ENCODE peak calls at places on chromosome 18, in four cellular contexts. I, D, O and K are unnamed samples.

GRCh38 chr18:29588446-29589100 is 1411.6 kb upstream of the CDH2 start:
- DNase-seq in I (no peak), D (no peak), O (no peak), K (no peak)

GRCh38 chr18:73119574-73119973 is 251.8 kb upstream of the NETO1 start:
- DNase-seq in I (no peak), D (no peak), O (no peak), K (no peak)

GRCh38 chr18:46518438-46518837 is 138.6 kb downstream of the LOXHD1 start:
- DNase-seq in I (no peak), D (no peak), O (no peak), K (no peak)

GRCh38 chr18:2903006-2903405 is 56.2 kb downstream of the EMILIN2 start:
- DNase-seq in I (peak; percentile 86), D (no peak), O (no peak), K (no peak)

GRCh38 chr18:51655327-51655698 is 457.8 kb upstream of the MEX3C start:
- DNase-seq in I (no peak), D (no peak), O (no peak), K (no peak)

GRCh38 chr18:57727952-57728807 is 74.9 kb downstream of the ATP8B1 start:
- DNase-seq in I (no peak), D (no peak), O (no peak), K (no peak)

GRCh38 chr18:27202771-27203170 is 17.7 kb upstream of the CHST9 start:
- DNase-seq in I (no peak), D (no peak), O (no peak), K (no peak)

GRCh38 chr18:3889803-3890202 is 439.8 kb downstream of the TGIF1 start:
- DNase-seq in I (no peak), D (no peak), O (peak; percentile 45), K (no peak)

GRCh38 chr18:3761266-3761665 is 311.3 kb downstream of the TGIF1 start:
- DNase-seq in I (no peak), D (no peak), O (no peak), K (no peak)

GRCh38 chr18:44681039-44681595 is 429 bp downstream of the SETBP1 start:
- DNase-seq in I (no peak), D (peak; percentile 1), O (no peak), K (no peak)

GRCh38 chr18:54822872-54823845 is 5.1 kb upstream of the RAB27B start:
- DNase-seq in I (no peak), D (no peak), O (no peak), K (no peak)

GRCh38 chr18:74252032-74252380 is 39.8 kb downstream of the CYB5A start:
- DNase-seq in I (no peak), D (no peak), O (no peak), K (no peak)

GRCh38 chr18:31603335-31603734 is 11.7 kb downstream of the TTR start:
- DNase-seq in I (no peak), D (no peak), O (no peak), K (no peak)

GRCh38 chr18:64405161-64405560 is 256.3 kb upstream of the LINC00305 start:
- DNase-seq in I (no peak), D (no peak), O (no peak), K (no peak)

DNA sequence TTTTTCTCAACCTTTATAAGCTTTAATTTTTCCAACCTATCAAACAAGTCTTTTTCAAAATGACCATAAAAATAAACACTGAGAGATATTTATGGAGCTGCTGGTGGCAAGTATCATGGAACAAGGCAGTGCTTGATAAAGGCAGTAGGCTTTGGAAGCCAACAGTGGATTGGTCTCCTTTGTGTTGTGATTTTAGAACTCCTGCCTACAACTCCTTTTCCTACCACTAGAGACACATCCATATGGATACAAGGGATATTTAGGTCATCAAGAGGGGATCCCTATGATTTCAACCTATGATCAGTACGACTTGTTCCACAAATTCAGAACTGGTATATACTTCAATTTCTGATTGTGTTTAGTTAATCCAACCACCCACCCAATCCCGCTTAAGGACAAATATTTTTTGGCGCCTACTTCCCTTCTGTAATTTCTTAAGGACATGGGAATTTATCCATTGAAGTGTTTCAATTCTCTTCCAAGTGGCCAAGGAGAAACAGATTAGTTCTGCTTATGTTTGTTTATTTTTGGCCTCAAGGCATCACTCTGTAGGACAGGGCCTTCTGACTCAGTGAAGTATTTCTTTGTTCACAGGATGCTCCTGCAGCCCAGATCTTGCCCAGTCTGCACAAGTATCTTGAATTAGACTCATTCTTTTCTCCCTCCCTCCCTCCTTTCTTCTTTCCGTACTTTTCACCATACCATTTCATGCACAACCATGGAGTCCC is 2119.6 kb upstream of the PIK3C3 start:
- DNase-seq in I (no peak), D (no peak), O (no peak), K (no peak)
- TF ChIP-seq CTCF in I (no peak), D (no peak), O (no peak), K (no peak)

GRCh38 chr18:58943896-58944295 is 79.2 kb downstream of the ZNF532 start:
- DNase-seq in I (no peak), D (no peak), O (no peak), K (no peak)

GRCh38 chr18:58952303-58952702 is 87.6 kb downstream of the ZNF532 start:
- DNase-seq in I (no peak), D (no peak), O (no peak), K (no peak)

GRCh38 chr18:58942486-58942885 is 77.8 kb downstream of the ZNF532 start:
- DNase-seq in I (no peak), D (no peak), O (no peak), K (no peak)

GRCh38 chr18:58949031-58949430 is 84.4 kb downstream of the ZNF532 start:
- DNase-seq in I (no peak), D (no peak), O (no peak), K (no peak)

GRCh38 chr18:58947136-58947732 is 82.6 kb downstream of the ZNF532 start:
- DNase-seq in I (no peak), D (no peak), O (no peak), K (no peak)
- H3K27ac ChIP-seq in I (no peak overlapping the region), D (peak overlapping the region; percentile 99), O (no peak overlapping the region), K (peak overlapping the region; percentile 22)

GRCh38 chr18:63005306-63005705 is 290.0 kb downstream of the PHLPP1 start:
- DNase-seq in I (no peak), D (no peak), O (no peak), K (peak; percentile 50)
- TF ChIP-seq CTCF in I (no peak), D (no peak), O (no peak), K (no peak)

GRCh38 chr18:34773378-34773777 is 63.3 kb downstream of the DTNA start:
- DNase-seq in I (no peak), D (no peak), O (no peak), K (no peak)

GRCh38 chr18:34772887-34773286 is 62.8 kb downstream of the DTNA start:
- DNase-seq in I (no peak), D (no peak), O (no peak), K (no peak)

GRCh38 chr18:34771958-34772357 is 61.9 kb downstream of the DTNA start:
- DNase-seq in I (no peak), D (no peak), O (no peak), K (no peak)

GRCh38 chr18:34764451-34764850 is 54.4 kb downstream of the DTNA start:
- DNase-seq in I (no peak), D (no peak), O (no peak), K (no peak)

DNA sequence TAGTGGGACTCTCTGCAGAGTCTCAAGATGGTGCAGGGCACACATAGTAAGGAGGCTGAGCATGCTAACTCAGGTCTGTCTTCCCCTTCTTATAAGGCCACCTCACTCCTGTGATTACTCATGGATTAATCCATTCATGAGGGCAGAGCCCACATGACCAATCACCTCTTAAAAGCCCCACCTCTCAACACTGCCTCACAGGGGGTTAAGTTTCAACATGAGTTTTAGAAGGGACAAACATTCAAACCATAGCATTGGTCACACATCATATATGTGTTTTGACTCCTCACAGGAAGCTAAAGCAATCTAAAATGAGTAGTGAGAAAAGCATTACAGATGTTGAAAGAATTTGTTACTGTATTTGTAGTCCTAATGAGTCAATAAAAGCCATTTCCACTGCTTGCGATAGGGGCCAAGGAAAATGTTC is 57.5 kb downstream of the DTNA start:
- DNase-seq in I (no peak), D (no peak), O (no peak), K (no peak)
- H3K27ac ChIP-seq in I (no peak overlapping the region), D (no peak overlapping the region), O (no peak overlapping the region), K (no peak overlapping the region)

GRCh38 chr18:43043626-43044025 is 71.9 kb downstream of the RIT2 start:
- DNase-seq in I (no peak), D (no peak), O (no peak), K (no peak)

GRCh38 chr18:43049021-43049420 is 66.5 kb downstream of the RIT2 start:
- DNase-seq in I (no peak), D (no peak), O (no peak), K (no peak)

DNA sequence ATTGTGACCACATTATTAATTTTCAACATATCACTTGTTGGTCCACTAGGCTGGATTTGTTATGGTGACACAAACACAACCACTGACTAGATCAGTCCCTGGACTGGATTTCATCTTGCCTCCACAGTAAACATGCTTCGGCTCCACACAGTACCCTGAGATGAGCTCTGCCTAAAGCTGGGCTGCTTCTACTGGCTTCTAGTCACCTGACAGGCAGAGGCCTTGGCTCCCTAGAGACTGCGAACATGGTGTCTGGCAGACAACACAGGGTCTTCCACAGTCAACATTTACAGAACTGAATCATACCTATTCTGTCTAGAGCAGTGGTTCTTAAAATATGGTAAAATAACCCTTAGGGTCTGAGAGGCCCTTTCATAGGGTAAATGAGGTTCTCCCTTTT is 69.2 kb downstream of the RIT2 start:
- DNase-seq in I (no peak), D (no peak), O (no peak), K (no peak)
- TF ChIP-seq CTCF in I (no peak), D (no peak), O (no peak), K (no peak)

GRCh38 chr18:77161954-77162353 is 29.4 kb upstream of the MBP start:
- DNase-seq in I (no peak), D (no peak), O (no peak), K (no peak)
- H3K27ac ChIP-seq in I (no peak overlapping the region), D (no peak overlapping the region), O (no peak overlapping the region), K (peak overlapping the region; percentile 71)

DNA sequence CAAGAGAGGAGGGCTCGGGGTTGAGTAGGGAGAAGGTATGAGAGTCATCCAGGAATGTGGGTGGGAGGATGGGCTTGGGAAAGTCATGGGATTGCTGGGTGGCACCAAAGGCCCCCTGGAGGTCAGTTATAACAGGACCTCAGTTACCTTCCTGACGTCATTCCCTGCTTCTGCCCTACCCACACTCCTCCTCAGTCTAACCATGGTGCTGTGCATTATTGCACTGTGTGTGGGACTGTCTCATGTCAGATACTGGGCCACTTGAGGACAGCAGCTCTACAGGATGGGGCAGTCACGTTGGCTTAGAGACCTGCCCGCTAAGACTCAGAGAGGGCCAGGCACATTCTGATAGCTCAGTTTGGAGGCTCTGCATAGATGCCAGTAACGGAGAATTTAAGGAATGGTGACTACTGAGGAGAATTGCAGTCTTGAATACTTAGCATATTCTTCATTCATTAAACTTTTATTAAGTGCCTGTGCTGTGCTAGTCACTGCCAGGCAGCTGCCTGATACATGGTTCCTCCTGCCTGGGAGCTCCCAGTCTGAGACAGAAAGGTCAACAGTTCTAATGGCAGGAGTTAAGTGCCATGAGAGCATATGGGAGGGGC is 90.5 kb downstream of the LAMA3 start:
- DNase-seq in I (no peak), D (no peak), O (no peak), K (no peak)
- TF ChIP-seq CTCF in I (no peak), D (no peak), O (no peak), K (no peak)

DNA sequence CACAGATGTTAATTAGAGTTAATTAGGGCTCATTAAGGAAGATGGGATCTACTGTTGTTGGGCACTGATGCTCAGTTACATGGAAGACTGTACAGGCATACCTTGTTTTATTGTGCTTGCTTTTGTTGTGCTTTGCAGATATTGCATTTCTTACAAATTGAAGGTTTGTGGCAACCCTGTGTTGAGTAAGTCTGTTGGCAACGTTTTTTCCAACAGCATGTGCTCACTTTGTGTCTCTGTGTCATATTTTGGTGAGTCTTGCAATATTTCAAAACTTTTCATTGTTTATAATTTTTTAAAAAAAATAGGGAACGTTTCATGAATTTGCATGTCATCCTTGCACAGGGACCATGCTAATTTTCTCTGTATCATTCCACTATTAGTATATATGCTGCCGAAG is 15.6 kb downstream of the PHLPP1 start:
- DNase-seq in I (no peak), D (no peak), O (no peak), K (no peak)
- H3K27ac ChIP-seq in I (no peak overlapping the region), D (no peak overlapping the region), O (no peak overlapping the region), K (no peak overlapping the region)